ENCODE peak calls at places on chromosomes 4 and X, in seven cellular contexts. One of them, this sample, is unnamed.

GRCh38 chr4:178856139-178856800 is 1414.0 kb upstream of the AGA start:
- DNase-seq in progenitor cell of endocrine pancreas: no peak
- DNase-seq in HFF-Myc: no peak
- DNase-seq in type B pancreatic cell: no peak
- DNase-seq in GM12864: no peak
- DNase-seq in fibroblast of mammary gland: no peak
- DNase-seq in GM10248: no peak
- DNase-seq in this sample: no peak

GRCh38 chr4:45033676-45034410 is 307.5 kb upstream of the GNPDA2 start:
- DNase-seq in fibroblast of mammary gland: no peak
- DNase-seq in progenitor cell of endocrine pancreas: no peak
- DNase-seq in type B pancreatic cell: no peak
- DNase-seq in GM12864: no peak
- DNase-seq in HFF-Myc: no peak
- DNase-seq in GM10248: no peak
- DNase-seq in this sample: no peak

GRCh38 chr4:11597506-11597905 is 168.8 kb upstream of the HS3ST1 start:
- DNase-seq in type B pancreatic cell: no peak
- DNase-seq in progenitor cell of endocrine pancreas: no peak
- DNase-seq in GM10248: no peak
- DNase-seq in fibroblast of mammary gland: no peak
- DNase-seq in GM12864: no peak
- DNase-seq in HFF-Myc: no peak
- DNase-seq in this sample: peak

GRCh38 chr4:158796370-158797140 is 27.7 kb downstream of the FNIP2 start:
- DNase-seq in type B pancreatic cell: no peak
- DNase-seq in progenitor cell of endocrine pancreas: no peak
- DNase-seq in fibroblast of mammary gland: peak
- DNase-seq in GM10248: no peak
- DNase-seq in HFF-Myc: no peak
- DNase-seq in GM12864: no peak
- DNase-seq in this sample: peak

GRCh38 chrX:38959736-38960534 is 158.7 kb downstream of the MID1IP1 start:
- DNase-seq in GM12864: no peak
- DNase-seq in progenitor cell of endocrine pancreas: no peak
- DNase-seq in GM10248: no peak
- DNase-seq in HFF-Myc: no peak
- DNase-seq in type B pancreatic cell: no peak
- DNase-seq in fibroblast of mammary gland: peak
- DNase-seq in this sample: no peak

GRCh38 chrX:54181196-54181953 is 1.7 kb downstream of the FAM120C start:
- DNase-seq in GM12864: no peak
- DNase-seq in type B pancreatic cell: no peak
- DNase-seq in GM10248: no peak
- DNase-seq in HFF-Myc: no peak
- DNase-seq in progenitor cell of endocrine pancreas: no peak
- DNase-seq in fibroblast of mammary gland: peak
- DNase-seq in this sample: no peak

GRCh38 chr4:15544196-15544730 is 74.6 kb downstream of the CC2D2A start:
- DNase-seq in HFF-Myc: no peak
- DNase-seq in GM10248: no peak
- DNase-seq in GM12864: no peak
- DNase-seq in progenitor cell of endocrine pancreas: no peak
- DNase-seq in type B pancreatic cell: no peak
- DNase-seq in fibroblast of mammary gland: no peak
- DNase-seq in this sample: no peak

GRCh38 chr4:889516-889915 is 42.6 kb downstream of the GAK start:
- DNase-seq in progenitor cell of endocrine pancreas: no peak
- DNase-seq in GM12864: no peak
- DNase-seq in GM10248: no peak
- DNase-seq in HFF-Myc: no peak
- DNase-seq in fibroblast of mammary gland: no peak
- DNase-seq in type B pancreatic cell: no peak
- DNase-seq in this sample: no peak

GRCh38 chr4:138055890-138056289 is 186.3 kb downstream of the SLC7A11 start:
- DNase-seq in progenitor cell of endocrine pancreas: no peak
- DNase-seq in GM10248: no peak
- DNase-seq in HFF-Myc: no peak
- DNase-seq in type B pancreatic cell: no peak
- DNase-seq in GM12864: no peak
- DNase-seq in fibroblast of mammary gland: peak
- DNase-seq in this sample: no peak

GRCh38 chr4:52010976-52011375 is 9.2 kb downstream of the LRRC66 start:
- DNase-seq in type B pancreatic cell: no peak
- DNase-seq in GM12864: no peak
- DNase-seq in progenitor cell of endocrine pancreas: no peak
- DNase-seq in fibroblast of mammary gland: no peak
- DNase-seq in HFF-Myc: no peak
- DNase-seq in GM10248: no peak
- DNase-seq in this sample: no peak

GRCh38 chrX:55201930-55202579 is 18.1 kb upstream of the PAGE5 start:
- DNase-seq in HFF-Myc: no peak
- DNase-seq in GM10248: no peak
- DNase-seq in progenitor cell of endocrine pancreas: no peak
- DNase-seq in type B pancreatic cell: no peak
- DNase-seq in GM12864: no peak
- DNase-seq in fibroblast of mammary gland: peak
- DNase-seq in this sample: no peak

GRCh38 chr4:78059524-78059889 is 2.4 kb downstream of the FRAS1 start:
- DNase-seq in GM12864: no peak
- DNase-seq in type B pancreatic cell: no peak
- DNase-seq in fibroblast of mammary gland: peak
- DNase-seq in HFF-Myc: peak
- DNase-seq in progenitor cell of endocrine pancreas: peak
- DNase-seq in GM10248: peak
- DNase-seq in this sample: peak

GRCh38 chr4:6474705-6475457 is 2.5 kb upstream of the PPP2R2C start:
- DNase-seq in fibroblast of mammary gland: no peak
- DNase-seq in GM12864: no peak
- DNase-seq in GM10248: no peak
- DNase-seq in HFF-Myc: no peak
- DNase-seq in progenitor cell of endocrine pancreas: peak
- DNase-seq in type B pancreatic cell: peak
- DNase-seq in this sample: no peak

GRCh38 chr4:121370729-121371325 is 10.0 kb downstream of the QRFPR start:
- DNase-seq in type B pancreatic cell: no peak
- DNase-seq in GM10248: peak
- DNase-seq in GM12864: peak
- DNase-seq in fibroblast of mammary gland: peak
- DNase-seq in HFF-Myc: no peak
- DNase-seq in progenitor cell of endocrine pancreas: no peak
- DNase-seq in this sample: no peak

GRCh38 chr4:128735714-128736113 is 73.8 kb upstream of the JADE1 start:
- DNase-seq in progenitor cell of endocrine pancreas: no peak
- DNase-seq in HFF-Myc: no peak
- DNase-seq in GM12864: no peak
- DNase-seq in GM10248: no peak
- DNase-seq in fibroblast of mammary gland: no peak
- DNase-seq in type B pancreatic cell: no peak
- DNase-seq in this sample: no peak

GRCh38 chrX:28625223-28625622 is 38.0 kb downstream of the IL1RAPL1 start:
- DNase-seq in type B pancreatic cell: no peak
- DNase-seq in fibroblast of mammary gland: no peak
- DNase-seq in progenitor cell of endocrine pancreas: no peak
- DNase-seq in HFF-Myc: no peak
- DNase-seq in GM12864: no peak
- DNase-seq in GM10248: no peak
- DNase-seq in this sample: no peak

GRCh38 chr4:124206779-124207605 is 505.5 kb downstream of the ANKRD50 start:
- DNase-seq in progenitor cell of endocrine pancreas: no peak
- DNase-seq in GM10248: no peak
- DNase-seq in HFF-Myc: no peak
- DNase-seq in fibroblast of mammary gland: peak
- DNase-seq in type B pancreatic cell: no peak
- DNase-seq in GM12864: no peak
- DNase-seq in this sample: no peak

GRCh38 chrX:96833333-96833732 is 50.4 kb upstream of the RPA4 start:
- DNase-seq in GM12864: no peak
- DNase-seq in fibroblast of mammary gland: no peak
- DNase-seq in type B pancreatic cell: no peak
- DNase-seq in progenitor cell of endocrine pancreas: no peak
- DNase-seq in GM10248: no peak
- DNase-seq in HFF-Myc: no peak
- DNase-seq in this sample: no peak

GRCh38 chrX:2391869-2392606 is 108.7 kb downstream of the DHRSX start:
- DNase-seq in GM10248: no peak
- DNase-seq in GM12864: no peak
- DNase-seq in fibroblast of mammary gland: peak
- DNase-seq in type B pancreatic cell: no peak
- DNase-seq in HFF-Myc: peak
- DNase-seq in progenitor cell of endocrine pancreas: no peak
- DNase-seq in this sample: no peak

GRCh38 chr4:52248836-52249235 is 197.7 kb downstream of the SPATA18 start:
- DNase-seq in progenitor cell of endocrine pancreas: no peak
- DNase-seq in GM10248: no peak
- DNase-seq in fibroblast of mammary gland: peak
- DNase-seq in GM12864: no peak
- DNase-seq in type B pancreatic cell: no peak
- DNase-seq in HFF-Myc: no peak
- DNase-seq in this sample: no peak

DNA sequence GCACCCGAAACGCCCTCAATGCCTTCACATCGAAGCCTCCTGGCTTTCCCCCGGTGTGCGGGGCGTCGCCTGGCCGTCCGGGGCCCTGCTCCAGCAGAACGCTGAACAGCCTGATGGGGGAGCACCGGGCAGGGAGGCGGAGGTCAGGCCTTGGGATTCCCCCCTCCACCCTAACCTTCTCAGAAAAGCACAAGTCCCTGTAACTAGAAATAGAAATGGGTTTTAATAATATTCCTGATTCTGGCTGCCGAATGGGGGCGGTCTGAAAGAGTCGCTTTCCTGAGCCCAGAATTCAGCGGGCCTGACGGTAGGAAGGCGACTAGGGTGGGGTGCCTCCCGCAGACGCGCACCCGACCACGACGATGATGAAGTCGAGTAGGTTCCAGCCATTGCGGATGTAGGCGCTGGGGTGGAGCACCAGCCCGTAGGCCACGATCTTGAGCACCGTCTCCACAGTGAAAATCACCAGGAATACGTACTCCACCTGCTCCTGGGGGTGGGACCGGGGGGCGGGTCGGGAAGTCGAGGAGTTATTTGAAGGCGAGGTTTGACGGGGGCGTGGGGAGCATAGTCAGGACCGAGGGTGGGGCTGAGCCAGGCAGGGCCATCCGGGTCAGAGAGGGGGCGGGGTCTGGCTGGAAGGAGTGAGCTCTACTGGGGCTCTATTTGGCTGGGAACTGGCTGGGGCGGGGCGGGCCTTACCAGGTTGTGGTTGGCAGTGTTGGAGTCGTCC is 2.5 kb downstream of the CACNA1F start:
- DNase-seq in GM10248: peak
- DNase-seq in HFF-Myc: no peak
- DNase-seq in fibroblast of mammary gland: peak
- DNase-seq in type B pancreatic cell: no peak
- DNase-seq in GM12864: no peak
- DNase-seq in progenitor cell of endocrine pancreas: peak
- DNase-seq in this sample: no peak
- TF ChIP-seq CTCF in GM10248: peak
- TF ChIP-seq CTCF in HFF-Myc: no peak
- TF ChIP-seq CTCF in fibroblast of mammary gland: peak
- TF ChIP-seq CTCF in type B pancreatic cell: peak
- TF ChIP-seq CTCF in GM12864: peak
- TF ChIP-seq CTCF in progenitor cell of endocrine pancreas: peak
- TF ChIP-seq CTCF in this sample: no peak

DNA sequence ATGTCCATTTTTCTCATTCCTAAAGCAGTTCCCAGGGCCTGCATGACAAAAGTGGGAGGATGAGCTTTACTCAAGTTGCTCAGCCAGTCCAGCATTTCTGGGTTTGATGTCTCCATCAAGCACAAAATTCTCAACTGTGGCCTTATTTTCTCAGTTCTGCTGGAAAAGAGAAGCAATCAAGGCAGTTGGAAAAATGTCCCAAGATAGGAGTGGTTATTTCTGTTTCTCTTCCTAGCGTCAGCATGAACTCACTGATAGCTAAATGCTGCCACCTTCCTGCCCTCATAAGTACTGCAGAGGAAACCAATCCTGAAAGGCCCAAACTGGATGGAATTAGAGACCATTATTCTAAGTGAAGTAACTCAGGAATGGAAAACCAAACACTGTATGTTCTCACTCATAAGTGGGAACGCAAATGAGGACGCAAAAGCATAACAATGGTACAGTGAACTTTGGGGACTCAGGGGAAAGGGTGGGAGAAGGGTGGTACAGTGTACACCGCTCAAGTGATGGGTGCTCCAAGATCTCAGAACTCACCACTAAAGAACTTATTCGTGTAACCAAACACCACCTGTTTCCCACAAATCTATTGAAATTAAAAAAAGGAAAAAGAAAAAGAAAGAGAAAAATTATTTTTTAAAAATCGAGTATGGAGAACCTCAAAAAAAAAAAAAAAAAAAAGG is 29.6 kb downstream of the ADH7 start:
- DNase-seq in HFF-Myc: no peak
- DNase-seq in GM10248: peak
- DNase-seq in type B pancreatic cell: no peak
- DNase-seq in fibroblast of mammary gland: peak
- DNase-seq in progenitor cell of endocrine pancreas: peak
- DNase-seq in GM12864: no peak
- DNase-seq in this sample: no peak
- TF ChIP-seq CTCF in HFF-Myc: peak
- TF ChIP-seq CTCF in GM10248: peak
- TF ChIP-seq CTCF in type B pancreatic cell: peak
- TF ChIP-seq CTCF in fibroblast of mammary gland: peak
- TF ChIP-seq CTCF in progenitor cell of endocrine pancreas: peak
- TF ChIP-seq CTCF in GM12864: peak
- TF ChIP-seq CTCF in this sample: peak

GRCh38 chr4:97720869-97721432 is 422.3 kb downstream of the STPG2 start:
- DNase-seq in fibroblast of mammary gland: peak
- DNase-seq in GM12864: no peak
- DNase-seq in type B pancreatic cell: no peak
- DNase-seq in HFF-Myc: no peak
- DNase-seq in progenitor cell of endocrine pancreas: no peak
- DNase-seq in GM10248: no peak
- DNase-seq in this sample: no peak
- TF ChIP-seq CTCF in fibroblast of mammary gland: peak
- TF ChIP-seq CTCF in GM12864: no peak
- TF ChIP-seq CTCF in type B pancreatic cell: peak
- TF ChIP-seq CTCF in HFF-Myc: no peak
- TF ChIP-seq CTCF in progenitor cell of endocrine pancreas: peak
- TF ChIP-seq CTCF in GM10248: peak
- TF ChIP-seq CTCF in this sample: peak

GRCh38 chr4:145870155-145871020 is 68.2 kb downstream of the ZNF827 start:
- DNase-seq in progenitor cell of endocrine pancreas: no peak
- DNase-seq in HFF-Myc: no peak
- DNase-seq in fibroblast of mammary gland: no peak
- DNase-seq in GM12864: no peak
- DNase-seq in GM10248: no peak
- DNase-seq in type B pancreatic cell: no peak
- DNase-seq in this sample: no peak

GRCh38 chr4:145867416-145867815 is 71.2 kb downstream of the ZNF827 start:
- DNase-seq in GM12864: no peak
- DNase-seq in progenitor cell of endocrine pancreas: no peak
- DNase-seq in HFF-Myc: no peak
- DNase-seq in fibroblast of mammary gland: no peak
- DNase-seq in type B pancreatic cell: no peak
- DNase-seq in GM10248: no peak
- DNase-seq in this sample: no peak

GRCh38 chr4:145865274-145865941 is 73.2 kb downstream of the ZNF827 start:
- DNase-seq in GM12864: no peak
- DNase-seq in fibroblast of mammary gland: no peak
- DNase-seq in GM10248: no peak
- DNase-seq in HFF-Myc: no peak
- DNase-seq in progenitor cell of endocrine pancreas: no peak
- DNase-seq in type B pancreatic cell: no peak
- DNase-seq in this sample: no peak

GRCh38 chr4:145871209-145871608 is 67.4 kb downstream of the ZNF827 start:
- DNase-seq in type B pancreatic cell: no peak
- DNase-seq in GM10248: no peak
- DNase-seq in GM12864: no peak
- DNase-seq in progenitor cell of endocrine pancreas: no peak
- DNase-seq in fibroblast of mammary gland: no peak
- DNase-seq in HFF-Myc: no peak
- DNase-seq in this sample: no peak

GRCh38 chr4:145868637-145869409 is 69.8 kb downstream of the ZNF827 start:
- DNase-seq in type B pancreatic cell: no peak
- DNase-seq in GM12864: peak
- DNase-seq in progenitor cell of endocrine pancreas: no peak
- DNase-seq in HFF-Myc: no peak
- DNase-seq in GM10248: peak
- DNase-seq in fibroblast of mammary gland: peak
- DNase-seq in this sample: no peak
- TF ChIP-seq CTCF in type B pancreatic cell: peak
- TF ChIP-seq CTCF in GM12864: peak
- TF ChIP-seq CTCF in progenitor cell of endocrine pancreas: no peak
- TF ChIP-seq CTCF in HFF-Myc: no peak
- TF ChIP-seq CTCF in GM10248: no peak
- TF ChIP-seq CTCF in fibroblast of mammary gland: peak
- TF ChIP-seq CTCF in this sample: no peak